ENCODE peak calls at places on chromosome 21, in five cellular contexts. G, A, Z, O and V are unnamed samples. For H3K4me1, the result is how much of the 10 kb centered on the place peaks cover.

GRCh38 chr21:24023936-24024335 is 1583.3 kb downstream of the MRPL39 start:
- DNase-seq in Z (no peak), A (no peak), G (no peak), O (no peak), V (no peak)

GRCh38 chr21:26795866-26796329 is 49.3 kb downstream of the ADAMTS1 start:
- DNase-seq in A (no peak), O (peak), G (no peak), Z (peak), V (no peak)

GRCh38 chr21:35006248-35006647 is 42.9 kb downstream of the RUNX1 start:
- DNase-seq in Z (no peak), A (no peak), G (no peak), O (no peak), V (no peak)

GRCh38 chr21:28742527-28742926 is 250.2 kb downstream of the LTN1 start:
- DNase-seq in A (no peak), O (peak), Z (peak), G (no peak), V (no peak)

GRCh38 chr21:16794944-16795343 is 717.9 kb upstream of the CXADR start:
- DNase-seq in O (peak), Z (peak), A (no peak), G (peak), V (no peak)

GRCh38 chr21:25901580-25901979 is 166.8 kb downstream of the GABPA start:
- DNase-seq in Z (no peak), G (no peak), A (no peak), O (peak), V (no peak)

GRCh38 chr21:27831821-27832569 is 865.1 kb upstream of the ADAMTS5 start:
- DNase-seq in G (no peak), A (no peak), O (peak), Z (peak), V (no peak)

GRCh38 chr21:40472026-40472425 is 374.9 kb downstream of the DSCAM start:
- DNase-seq in O (no peak), Z (no peak), G (no peak), A (no peak), V (no peak)

GRCh38 chr21:27112186-27112585 is 145.3 kb upstream of the ADAMTS5 start:
- DNase-seq in Z (no peak), G (no peak), O (peak), A (no peak), V (no peak)

GRCh38 chr21:10418649-10419048 is 102.7 kb upstream of the TPTE start:
- DNase-seq in G (no peak), A (no peak), Z (no peak), O (no peak), V (no peak)

GRCh38 chr21:17859661-17860060 is 40.5 kb upstream of the C21orf91 start:
- DNase-seq in A (no peak), O (no peak), G (no peak), Z (no peak), V (no peak)

GRCh38 chr21:16454371-16454770 is 724.6 kb downstream of the USP25 start:
- DNase-seq in G (no peak), Z (peak), O (peak), A (no peak), V (no peak)

GRCh38 chr21:28257276-28257675 is 735.4 kb downstream of the LTN1 start:
- DNase-seq in G (no peak), A (no peak), Z (peak), O (no peak), V (no peak)

GRCh38 chr21:17829472-17829871 is 10.3 kb upstream of the C21orf91 start:
- DNase-seq in G (no peak), Z (peak), A (no peak), O (peak), V (no peak)

GRCh38 chr21:26659181-26659580 is 86.1 kb upstream of the CYYR1 start:
- DNase-seq in G (no peak), Z (no peak), A (no peak), O (no peak), V (no peak)

GRCh38 chr21:34609244-34609950 is 5.5 kb downstream of the RCAN1 start:
- DNase-seq in G (no peak), O (no peak), A (no peak), Z (no peak), V (no peak)

GRCh38 chr21:27700974-27701614 is 734.2 kb upstream of the ADAMTS5 start:
- DNase-seq in A (peak), G (peak), O (peak), Z (peak), V (peak)

GRCh38 chr21:24693779-24694178 is 913.5 kb downstream of the MRPL39 start:
- DNase-seq in A (no peak), Z (no peak), G (no peak), O (no peak), V (no peak)

GRCh38 chr21:40681164-40681859 is 165.6 kb downstream of the DSCAM start:
- DNase-seq in G (no peak), Z (no peak), A (no peak), O (no peak), V (no peak)

GRCh38 chr21:43657355-43658093 is 1.8 kb downstream of the HSF2BP start:
- DNase-seq in O (peak), Z (peak), G (peak), A (no peak), V (no peak)

GRCh38 chr21:24825348-24825747 is 781.9 kb downstream of the MRPL39 start:
- DNase-seq in G (no peak), A (no peak), Z (no peak), O (no peak), V (no peak)

GRCh38 chr21:36185498-36185897 is 28.9 kb downstream of the DOP1B start:
- DNase-seq in A (no peak), O (no peak), G (no peak), Z (no peak), V (no peak)

GRCh38 chr21:35197191-35197590 is 148.1 kb upstream of the RUNX1 start:
- DNase-seq in O (peak), G (no peak), Z (no peak), A (no peak), V (no peak)

GRCh38 chr21:19523066-19523465 is 1119.5 kb upstream of the TMPRSS15 start:
- DNase-seq in G (no peak), Z (no peak), O (no peak), A (no peak), V (no peak)

GRCh38 chr21:28636988-28637691 is 355.5 kb downstream of the LTN1 start:
- DNase-seq in O (peak), Z (peak), G (no peak), A (no peak), V (no peak)

GRCh38 chr21:30329203-30329868 is 8.2 kb downstream of the KRTAP27-1 start:
- DNase-seq in A (no peak), G (no peak), O (no peak), Z (no peak), V (no peak)

GRCh38 chr21:31733521-31734149 is 1.7 kb upstream of the SCAF4 start:
- DNase-seq in A (no peak), O (peak), Z (no peak), G (no peak), V (no peak)

GRCh38 chr21:31151682-31152081 is 113.4 kb upstream of the KRTAP19-8 start:
- DNase-seq in Z (no peak), A (no peak), G (no peak), O (no peak), V (no peak)

GRCh38 chr21:25735895-25736597 is 1.3 kb downstream of the GABPA start:
- DNase-seq in Z (peak), O (peak), A (no peak), G (no peak), V (no peak)

GRCh38 chr21:20783611-20784010 is 214.6 kb upstream of the NCAM2 start:
- DNase-seq in O (no peak), G (no peak), Z (peak), A (no peak), V (no peak)

GRCh38 chr21:36166705-36167104 is 10.1 kb downstream of the DOP1B start:
- DNase-seq in A (no peak), O (no peak), Z (no peak), G (no peak), V (no peak)

GRCh38 chr21:33238565-33239255 is 9.0 kb downstream of the IFNAR2 start:
- DNase-seq in Z (no peak), A (no peak), G (no peak), O (peak), V (no peak)
- H3K4me1 ChIP-seq in Z (under half), A (under half), G (under half), O (under half), V (under half)

DNA sequence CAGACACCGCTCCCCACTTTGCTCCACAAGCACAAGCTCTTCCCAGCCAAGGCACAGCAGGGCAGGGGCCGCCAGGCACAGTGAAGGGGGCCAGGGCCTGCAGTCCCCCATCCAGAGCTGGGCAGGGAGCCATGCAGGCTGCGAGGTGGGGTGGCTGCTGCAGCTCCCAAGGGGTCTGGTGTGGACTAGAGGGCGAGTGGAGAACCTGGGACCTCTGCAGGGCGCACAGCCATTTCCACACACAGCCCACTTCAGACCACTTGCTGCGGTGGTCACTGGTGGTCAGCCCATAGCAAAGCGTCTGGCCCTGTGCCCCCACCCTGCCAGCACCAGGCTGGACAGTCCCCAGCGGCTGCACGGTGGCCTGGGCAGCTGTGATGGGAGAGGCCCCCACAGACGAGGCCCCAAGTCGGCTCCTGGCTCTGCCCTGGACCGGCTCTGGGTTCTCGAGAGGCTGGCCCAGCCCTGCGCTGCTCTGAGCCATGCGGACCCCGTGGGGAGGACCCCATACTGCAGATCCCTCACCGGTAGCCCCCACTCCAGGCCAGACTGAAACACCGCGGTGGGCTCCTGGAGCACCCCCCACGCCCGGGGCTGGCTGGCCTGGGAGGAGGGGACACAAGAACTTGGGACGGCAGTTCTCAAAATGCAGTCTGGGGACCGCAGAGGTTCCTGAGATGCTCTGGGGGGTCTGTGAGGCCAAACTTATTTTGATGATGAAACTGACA is 47.1 kb upstream of the COL6A2 start:
- DNase-seq in G (no peak), A (peak), Z (no peak), O (no peak), V (no peak)
- H3K4me1 ChIP-seq in G (under half), A (under half), Z (under half), O (under half), V (under half)

DNA sequence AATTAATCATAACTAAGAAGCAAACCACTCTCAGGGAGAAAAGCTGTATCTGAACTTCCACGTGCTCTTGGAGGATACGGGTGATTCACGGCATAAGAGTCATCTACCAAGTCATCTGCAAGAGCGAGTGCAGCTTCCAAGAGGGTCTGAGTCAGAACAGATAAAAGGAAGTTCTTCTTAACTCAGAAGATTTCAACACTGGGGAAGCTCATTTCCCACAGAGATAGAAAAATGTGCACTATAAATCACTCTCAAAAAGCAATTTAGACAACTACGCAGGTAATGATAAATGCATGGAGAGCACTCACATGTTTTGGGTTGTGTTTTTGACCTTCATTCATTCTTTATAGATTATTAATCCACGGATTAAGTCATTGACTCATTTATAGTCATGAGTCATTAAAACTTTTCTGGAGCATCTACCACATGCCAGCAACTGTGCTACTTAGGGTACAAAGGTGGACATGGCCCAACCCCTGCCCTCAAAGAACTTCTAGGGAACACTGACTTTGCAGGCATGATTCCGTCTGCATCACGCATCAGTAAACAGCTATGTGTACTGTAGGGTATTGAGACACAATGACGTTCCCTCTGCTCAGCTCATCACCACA is 20.8 kb downstream of the KCNJ15 start:
- DNase-seq in A (no peak), G (peak), Z (peak), O (peak), V (no peak)
- H3K4me1 ChIP-seq in A (under half), G (under half), Z (under half), O (under half), V (under half)

DNA sequence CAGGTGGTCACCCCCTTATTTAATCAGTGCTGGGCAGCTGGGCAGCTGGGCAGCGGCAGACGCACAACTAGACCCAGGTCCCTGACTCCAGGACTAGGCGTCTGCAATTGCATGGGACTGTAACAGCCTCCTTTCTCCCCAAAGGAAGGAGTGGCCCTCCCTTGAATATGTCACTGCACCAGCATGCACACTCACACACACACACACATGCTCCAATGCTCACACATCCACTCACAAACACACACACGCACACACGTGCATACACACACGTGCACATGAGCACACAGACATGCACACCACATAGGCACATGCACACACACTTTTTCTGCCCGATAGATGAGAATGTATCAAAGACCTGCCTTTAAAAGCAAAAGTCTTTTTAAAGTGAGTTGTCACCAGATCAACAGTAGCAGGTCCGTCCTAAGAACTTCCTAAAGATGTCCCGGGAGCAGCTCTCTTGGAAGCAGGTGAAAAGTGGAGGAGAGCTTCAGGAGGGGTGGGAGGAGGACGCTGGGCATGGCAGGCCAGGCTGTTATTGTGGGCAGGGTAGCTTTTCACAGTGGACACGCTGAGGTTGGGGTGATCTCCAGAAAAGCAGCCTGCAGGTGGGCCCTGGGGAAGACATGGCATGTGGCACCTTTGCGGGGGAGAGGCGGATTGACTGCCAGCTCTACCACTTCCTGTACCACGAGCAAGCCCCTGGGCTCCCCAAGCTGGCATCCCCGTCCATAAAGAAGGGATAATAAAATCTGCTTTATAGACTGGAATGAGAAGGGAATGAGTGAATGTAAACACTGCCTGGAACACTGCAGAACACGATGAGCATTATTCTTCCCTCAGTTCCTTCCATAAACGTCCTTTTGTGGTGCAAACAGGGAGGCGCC is 1.7 kb downstream of the PDE9A start:
- DNase-seq in A (peak), O (no peak), G (no peak), Z (no peak), V (no peak)
- H3K4me1 ChIP-seq in A (under half), O (under half), G (under half), Z (under half), V (under half)

GRCh38 chr21:15289246-15289645 is 224.4 kb upstream of the NRIP1 start:
- DNase-seq in A (no peak), Z (no peak), G (peak), O (no peak), V (no peak)

GRCh38 chr21:15289896-15290841 is 225.4 kb upstream of the NRIP1 start:
- DNase-seq in G (peak), Z (no peak), A (peak), O (peak), V (peak)

GRCh38 chr21:15291621-15292266 is 226.9 kb upstream of the NRIP1 start:
- DNase-seq in O (no peak), Z (no peak), G (no peak), A (no peak), V (no peak)

GRCh38 chr21:15295875-15296274 is 231.1 kb upstream of the NRIP1 start:
- DNase-seq in Z (no peak), O (no peak), G (no peak), A (no peak), V (no peak)

DNA sequence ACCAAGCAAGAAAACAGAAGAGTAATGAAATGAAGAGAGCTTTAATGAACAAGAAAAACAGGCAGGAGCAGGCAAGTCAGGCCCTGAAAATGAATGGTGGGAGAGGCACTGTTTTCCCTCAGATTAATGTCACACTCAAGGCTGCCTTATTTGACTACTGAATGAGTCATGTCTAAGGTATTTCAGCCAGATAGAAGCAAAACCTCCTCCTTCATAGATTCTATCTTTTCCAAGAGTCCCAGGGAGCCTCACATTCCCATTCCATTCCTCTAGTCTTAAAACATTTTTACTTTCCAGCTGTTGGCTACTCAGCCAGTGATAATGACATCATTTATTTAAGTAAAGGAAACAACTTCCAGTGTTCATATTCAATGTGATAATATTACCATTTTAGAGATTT is 228.5 kb upstream of the NRIP1 start:
- DNase-seq in A (no peak), Z (peak), O (peak), G (no peak), V (no peak)
- H3K4me1 ChIP-seq in A (under half), Z (under half), O (under half), G (under half), V (under half)

GRCh38 chr21:33380483-33380998 is 22.7 kb upstream of the IFNGR2 start:
- DNase-seq in A (no peak), O (peak), G (peak), Z (peak), V (no peak)
- H3K4me1 ChIP-seq in A (under half), O (under half), G (under half), Z (under half), V (under half)

GRCh38 chr21:42314616-42315295 is 453 bp downstream of the TFF3 start:
- DNase-seq in O (no peak), Z (no peak), A (peak), G (no peak), V (no peak)
- H3K4me1 ChIP-seq in O (under half), Z (under half), A (under half), G (under half), V (under half)

DNA sequence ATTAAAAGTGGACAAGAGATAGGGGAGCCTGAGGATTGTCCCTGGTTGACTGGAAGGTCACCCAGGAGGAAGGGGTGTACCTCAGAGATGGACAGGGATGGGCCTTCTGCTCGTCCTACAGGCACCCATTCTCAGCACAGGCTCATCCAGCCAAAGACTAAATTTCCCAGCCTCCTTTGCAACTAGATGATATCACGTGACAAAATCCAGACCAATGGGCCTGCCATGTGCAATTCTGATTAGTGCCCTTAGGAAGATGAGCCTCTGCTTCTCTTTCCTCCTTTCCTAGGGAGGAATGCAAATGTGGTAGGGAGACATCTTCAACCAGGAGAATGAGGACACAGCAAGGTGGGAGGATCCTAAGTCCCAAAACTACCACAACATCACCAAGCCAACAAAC is 12.7 kb upstream of the ETS2 start:
- DNase-seq in Z (no peak), O (no peak), A (no peak), G (no peak), V (no peak)
- H3K4me1 ChIP-seq in Z (under half), O (under half), A (under half), G (under half), V (under half)

GRCh38 chr21:44713846-44714245 is 2.5 kb upstream of the TSPEAR start:
- DNase-seq in O (no peak), G (no peak), Z (no peak), A (peak), V (no peak)
- H3K4me1 ChIP-seq in O (under half), G (under half), Z (under half), A (under half), V (under half)

DNA sequence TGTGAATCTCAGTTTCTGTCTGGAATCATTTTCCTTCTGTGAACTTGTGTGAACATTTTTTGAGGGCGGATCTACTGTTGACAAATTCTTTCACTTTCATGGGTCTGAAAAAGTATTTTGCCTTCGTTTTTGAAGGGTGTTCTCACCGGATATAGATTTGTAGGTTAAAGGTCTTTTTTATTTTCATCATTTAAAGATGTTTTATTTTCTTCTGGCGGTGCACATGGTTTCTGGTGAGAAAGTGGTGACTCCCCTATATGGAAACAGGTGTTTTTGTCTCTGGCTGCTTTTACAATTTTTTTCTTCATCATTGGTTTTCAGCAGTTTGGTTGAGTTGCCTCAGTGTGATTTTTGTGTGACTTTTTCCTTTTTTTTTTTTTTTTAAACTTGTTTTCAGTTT is 94.9 kb downstream of the DYRK1A start:
- DNase-seq in Z (peak), G (no peak), A (no peak), O (peak), V (no peak)
- H3K4me1 ChIP-seq in Z (half or more), G (half or more), A (under half), O (under half), V (under half)